ENCODE peak calls at places on chromosomes 7 and 10, in four cellular contexts. L is IMR-90, H is K562, Q is GM12878. W is an unnamed sample. For H3K27me3, the result is how much of the 10 kb centered on the place peaks cover.

GRCh38 chr10:3898821-3899220 is 113.8 kb upstream of the KLF6 start:
- DNase-seq in L (no peak), H (no peak), Q (no peak), W (no peak)

GRCh38 chr7:110522751-110523200 is 568.2 kb upstream of the LRRN3 start:
- DNase-seq in L (no peak), H (no peak), Q (no peak), W (no peak)

GRCh38 chr10:71694567-71694968 is 25.0 kb downstream of the C10orf105 start:
- DNase-seq in L (no peak), H (no peak), Q (peak), W (peak)

GRCh38 chr7:128215281-128215680 is 25.8 kb upstream of the LEP start:
- DNase-seq in L (peak), H (no peak), Q (no peak), W (no peak)

GRCh38 chr7:80047032-80047431 is 87.6 kb upstream of the GNAI1 start:
- DNase-seq in L (peak), H (no peak), Q (no peak), W (no peak)

GRCh38 chr10:113494736-113495135 is 58.1 kb upstream of the HABP2 start:
- DNase-seq in L (no peak), H (no peak), Q (no peak), W (no peak)

GRCh38 chr10:104589871-104590270 is 51.2 kb upstream of the SORCS3 start:
- DNase-seq in L (peak), H (no peak), Q (no peak), W (no peak)

GRCh38 chr10:131269776-131270460 is 41.6 kb downstream of the TCERG1L start:
- DNase-seq in L (no peak), H (no peak), Q (no peak), W (no peak)

GRCh38 chr10:43255644-43256431 is 11.0 kb downstream of the RASGEF1A start:
- DNase-seq in L (no peak), H (peak), Q (no peak), W (peak)

GRCh38 chr7:69687739-69688431 is 89.6 kb downstream of the AUTS2 start:
- DNase-seq in L (no peak), H (no peak), Q (no peak), W (no peak)

GRCh38 chr7:81162771-81163525 is 244.1 kb upstream of the SEMA3C start:
- DNase-seq in L (peak), H (peak), Q (no peak), W (no peak)

GRCh38 chr7:47931788-47932425 is 16.4 kb downstream of the PKD1L1 start:
- DNase-seq in L (peak), H (no peak), Q (no peak), W (no peak)

GRCh38 chr10:96541921-96542320 is 28.2 kb upstream of the TLL2 start:
- DNase-seq in L (peak), H (no peak), Q (no peak), W (no peak)

GRCh38 chr7:72265071-72265470 is 147.1 kb downstream of the CALN1 start:
- DNase-seq in L (no peak), H (no peak), Q (no peak), W (no peak)

GRCh38 chr7:123961731-123962130 is 36.7 kb downstream of the SPAM1 start:
- DNase-seq in L (no peak), H (no peak), Q (no peak), W (no peak)

GRCh38 chr10:114102253-114102652 is 58.6 kb downstream of the ADRB1 start:
- DNase-seq in L (peak), H (no peak), Q (no peak), W (no peak)

DNA sequence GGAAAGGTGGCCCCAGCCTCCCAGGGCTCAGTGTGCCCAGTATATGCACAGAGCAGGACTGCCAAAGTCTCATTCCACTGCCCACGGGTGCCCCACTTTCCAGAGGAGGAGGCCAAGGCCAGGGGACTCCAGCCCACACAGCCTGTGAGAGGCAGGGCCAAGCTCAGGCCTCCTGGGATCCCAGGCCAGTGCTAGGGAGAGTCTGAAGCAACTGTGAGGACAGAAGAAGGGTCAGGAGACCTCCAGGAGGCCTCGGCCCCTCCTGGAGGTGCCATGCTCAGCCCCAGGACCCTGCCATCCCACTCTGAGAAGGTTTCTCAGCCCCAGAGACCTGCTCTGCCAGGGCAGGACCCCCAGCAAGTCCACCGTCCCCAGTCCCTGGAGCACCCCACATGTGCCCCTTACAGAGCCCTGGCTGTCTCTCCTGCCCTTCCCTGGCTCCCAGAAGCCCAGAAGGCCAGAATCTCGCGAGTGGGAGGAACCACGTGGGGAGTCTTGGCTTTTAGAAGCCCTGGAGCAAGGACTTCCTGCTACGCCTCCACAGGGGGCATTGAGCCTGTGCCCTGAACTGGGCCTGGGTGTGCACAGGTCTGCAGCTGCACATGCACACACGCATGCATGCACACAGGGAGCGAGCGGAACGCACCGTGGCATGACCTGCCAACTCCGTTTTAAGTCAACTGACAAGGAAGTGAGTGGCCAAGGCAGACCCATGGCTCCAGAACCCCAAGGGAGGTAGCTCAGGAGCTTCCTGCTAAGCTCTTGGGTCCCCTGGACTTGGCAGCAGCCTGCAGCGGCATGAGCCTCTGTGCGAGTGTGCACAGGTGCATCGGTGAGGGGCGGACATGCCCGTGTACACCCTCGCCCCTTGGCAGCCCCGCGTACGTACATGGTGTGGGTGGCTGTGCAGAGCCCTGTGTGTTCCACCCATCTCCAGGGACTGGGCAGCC is 33.6 kb downstream of the ZCCHC24 start:
- DNase-seq in L (no peak), H (no peak), Q (no peak), W (no peak)
- H3K27me3 ChIP-seq in L (under half), H (under half), Q (under half), W (under half)

GRCh38 chr10:23065549-23065948 is 29.8 kb upstream of the MSRB2 start:
- DNase-seq in L (peak), H (no peak), Q (no peak), W (peak)
- TF ChIP-seq FOS in L (no peak), H (no peak), Q (no peak), W (no peak)

GRCh38 chr10:31975157-31975765 is 46.6 kb upstream of the ARHGAP12 start:
- DNase-seq in L (no peak), H (no peak), Q (no peak), W (no peak)
- H2AFZ ChIP-seq in L (no peak), H (peak), Q (no peak), W (no peak)

DNA sequence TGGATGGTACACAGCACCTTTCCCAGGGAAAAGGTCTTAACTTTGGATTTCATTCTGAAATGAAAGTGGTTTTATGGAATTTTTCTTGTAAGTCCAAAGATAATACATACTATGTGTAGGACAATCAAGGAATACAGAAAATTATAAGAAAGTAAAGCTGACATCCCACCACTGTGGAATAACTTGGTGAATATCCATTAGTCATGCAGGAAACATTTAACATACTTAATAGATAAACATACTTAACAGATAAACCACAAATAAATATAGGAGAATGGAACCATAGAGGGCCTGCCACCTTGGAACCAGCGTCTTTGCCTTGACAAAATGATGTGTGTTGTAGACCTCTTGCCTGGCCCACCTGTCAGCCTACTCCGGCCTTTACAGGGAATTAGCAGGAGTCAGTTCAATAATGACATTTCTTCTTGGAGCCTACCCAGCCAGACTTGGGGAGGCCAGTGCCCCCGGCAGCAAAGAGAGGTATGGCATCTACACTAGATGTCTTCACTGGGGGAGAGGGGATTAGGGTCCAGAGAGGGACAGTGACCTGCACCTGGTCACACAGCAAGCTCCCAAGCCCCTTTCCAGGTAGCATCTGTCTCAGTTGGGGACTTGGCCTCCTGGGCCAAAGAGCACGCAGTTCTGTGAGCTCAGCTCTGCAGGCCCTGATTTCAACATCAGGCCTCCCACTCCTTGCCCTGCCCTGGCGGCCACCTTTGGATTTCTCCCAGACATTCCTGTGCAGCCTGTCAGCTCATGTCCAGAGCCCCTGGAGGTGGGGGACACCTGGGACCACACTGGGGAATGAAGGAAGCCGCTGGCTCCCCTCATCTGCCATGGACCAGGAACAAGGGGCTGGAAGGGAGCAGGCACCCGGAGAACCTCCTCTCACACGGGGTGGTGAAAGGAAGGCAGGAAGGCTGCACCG is 112.6 kb upstream of the PPIF start:
- DNase-seq in L (peak), H (no peak), Q (no peak), W (no peak)
- H3K27me3 ChIP-seq in L (under half), H (under half), Q (under half), W (under half)

GRCh38 chr7:92639956-92640355 is 49.8 kb upstream of the FAM133B start:
- DNase-seq in L (no peak), H (no peak), Q (no peak), W (no peak)
- TF ChIP-seq FOS in L (no peak), H (no peak), Q (no peak), W (no peak)

GRCh38 chr7:21749318-21749717 is 196.4 kb downstream of the CDCA7L start:
- DNase-seq in L (no peak), H (no peak), Q (no peak), W (no peak)
- H2AFZ ChIP-seq in L (no peak), H (no peak), Q (no peak), W (no peak)

DNA sequence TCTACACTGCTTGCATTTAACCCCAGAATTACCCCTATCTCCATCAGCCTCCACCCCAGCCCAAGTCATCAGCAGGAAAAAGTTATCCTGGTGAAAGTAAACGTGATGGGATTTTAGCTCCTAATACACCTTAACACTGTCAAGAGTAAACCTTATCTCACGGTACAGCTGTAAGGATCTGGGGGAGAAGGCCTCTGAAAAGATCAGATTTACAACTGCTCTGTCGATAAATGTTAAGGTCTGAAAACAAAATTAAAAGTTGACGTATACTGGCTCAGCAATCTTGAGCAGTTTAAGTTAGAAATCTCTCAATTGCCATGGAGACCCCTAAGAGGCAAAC is 6.2 kb downstream of the SKAP2 start:
- DNase-seq in L (peak), H (peak), Q (no peak), W (peak)
- H3K27me3 ChIP-seq in L (under half), H (under half), Q (under half), W (under half)

GRCh38 chr10:117944676-117945447 is 101.9 kb downstream of the RAB11FIP2 start:
- DNase-seq in L (no peak), H (no peak), Q (no peak), W (no peak)
- TF ChIP-seq FOS in L (no peak), H (no peak), Q (no peak), W (no peak)